ENCODE peak calls at places on chromosomes 2 and 18, in six cellular contexts. K, T, X, S, C and U are unnamed samples. For H3K27me3, the result is how much of the 10 kb centered on the place peaks cover.

GRCh38 chr18:45715212-45715780 is 8.7 kb upstream of the SLC14A1 start:
- DNase-seq in K (no peak), T (no peak), X (no peak), S (no peak), C (no peak), U (no peak)

GRCh38 chr18:13725566-13726227 is 661 bp downstream of the FAM210A start:
- DNase-seq in K (no peak), T (peak), X (no peak), S (no peak), C (peak), U (no peak)

GRCh38 chr18:63150942-63151421 is 168.6 kb downstream of the BCL2 start:
- DNase-seq in K (no peak), T (no peak), X (no peak), S (no peak), C (no peak), U (no peak)

GRCh38 chr2:39736593-39736992 is 42.5 kb downstream of the THUMPD2 start:
- DNase-seq in K (no peak), T (peak), X (no peak), S (no peak), C (no peak), U (peak)

GRCh38 chr2:86185517-86186212 is 9.6 kb downstream of the IMMT start:
- DNase-seq in K (no peak), T (no peak), X (no peak), S (no peak), C (no peak), U (no peak)

GRCh38 chr2:88521445-88522070 is 69.1 kb upstream of the FOXI3 start:
- DNase-seq in K (no peak), T (peak), X (no peak), S (no peak), C (no peak), U (no peak)

GRCh38 chr2:75751360-75751759 is 40.6 kb upstream of the GCFC2 start:
- DNase-seq in K (no peak), T (no peak), X (no peak), S (no peak), C (no peak), U (no peak)

GRCh38 chr2:65300772-65301711 is 73.4 kb downstream of the ACTR2 start:
- DNase-seq in K (no peak), T (no peak), X (peak), S (no peak), C (peak), U (peak)

GRCh38 chr2:26608557-26608956 is 32.6 kb downstream of the CIB4 start:
- DNase-seq in K (peak), T (no peak), X (no peak), S (no peak), C (no peak), U (no peak)

GRCh38 chr2:199459286-199460100 is 1.8 kb upstream of the SATB2 start:
- DNase-seq in K (peak), T (peak), X (peak), S (peak), C (no peak), U (peak)

GRCh38 chr18:48452863-48453323 is 43.7 kb upstream of the ZBTB7C start:
- DNase-seq in K (no peak), T (peak), X (no peak), S (no peak), C (no peak), U (peak)

GRCh38 chr2:173090291-173090877 is 14.7 kb downstream of the MAP3K20 start:
- DNase-seq in K (no peak), T (no peak), X (peak), S (no peak), C (no peak), U (peak)

GRCh38 chr18:14997367-14997766 is 249.4 kb downstream of the ANKRD30B start:
- DNase-seq in K (no peak), T (no peak), X (no peak), S (no peak), C (no peak), U (no peak)

GRCh38 chr2:199258291-199258690 is 199.4 kb downstream of the SATB2 start:
- DNase-seq in K (no peak), T (no peak), X (no peak), S (no peak), C (no peak), U (no peak)

GRCh38 chr2:26139269-26140183 is 33.4 kb upstream of the GAREM2 start:
- DNase-seq in K (no peak), T (no peak), X (no peak), S (no peak), C (no peak), U (no peak)

GRCh38 chr2:75614062-75614710 is 32.4 kb upstream of the MRPL19 start:
- DNase-seq in K (no peak), T (peak), X (no peak), S (no peak), C (no peak), U (no peak)

DNA sequence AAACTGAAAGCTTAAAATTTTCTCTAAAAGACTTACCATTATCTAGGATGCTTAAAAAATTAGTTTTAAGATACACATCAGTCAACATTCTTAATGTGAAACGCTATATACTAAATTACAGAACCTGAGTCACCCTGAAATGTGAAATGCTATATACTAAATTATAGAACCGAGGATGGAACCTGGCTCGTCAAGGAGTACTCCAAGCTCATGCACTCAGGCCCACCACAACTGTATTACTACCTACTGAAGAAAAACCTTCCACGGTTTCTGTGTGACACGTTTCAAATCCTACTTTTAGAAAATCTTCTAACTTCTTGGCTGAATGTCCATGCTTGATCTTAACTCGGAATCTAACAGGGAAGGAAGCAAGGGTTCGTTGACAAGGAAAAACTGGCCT is 1.5 kb downstream of the PRKD3 start:
- DNase-seq in K (no peak), T (peak), X (no peak), S (no peak), C (no peak), U (no peak)
- H3K4me3 ChIP-seq in K (peak), T (peak), X (peak), S (peak), C (peak), U (peak)

GRCh38 chr2:188628989-188629889 is 337.6 kb downstream of the GULP1 start:
- DNase-seq in K (no peak), T (peak), X (no peak), S (no peak), C (no peak), U (no peak)

GRCh38 chr2:188634656-188635055 is 339.5 kb upstream of the COL3A1 start:
- DNase-seq in K (no peak), T (no peak), X (no peak), S (no peak), C (no peak), U (no peak)

GRCh38 chr2:188629890-188630483 is 338.3 kb downstream of the GULP1 start:
- DNase-seq in K (no peak), T (no peak), X (peak), S (no peak), C (no peak), U (peak)

GRCh38 chr2:188631037-188631794 is 339.5 kb downstream of the GULP1 start:
- DNase-seq in K (no peak), T (no peak), X (no peak), S (no peak), C (no peak), U (no peak)
- H3K27ac ChIP-seq in K (no peak), T (no peak), X (peak), S (no peak), C (no peak), U (peak)

GRCh38 chr2:222291485-222291841 is 7.3 kb downstream of the PAX3 start:
- DNase-seq in K (no peak), T (no peak), X (no peak), S (no peak), C (no peak), U (no peak)
- H3K27me3 ChIP-seq in K (half or more), T (half or more), X (under half), S (half or more), C (under half), U (under half)

GRCh38 chr2:231785413-231785812 is 832 bp upstream of the COPS7B start:
- DNase-seq in K (no peak), T (no peak), X (no peak), S (no peak), C (no peak), U (no peak)
- H3K4me3 ChIP-seq in K (peak), T (no peak), X (no peak), S (peak), C (peak), U (no peak)

GRCh38 chr18:72161686-72162085 is 382.5 kb downstream of the CBLN2 start:
- DNase-seq in K (no peak), T (no peak), X (no peak), S (no peak), C (no peak), U (no peak)
- H3K27ac ChIP-seq in K (no peak), T (no peak), X (no peak), S (no peak), C (no peak), U (no peak)